ENCODE peak calls at places on chromosomes 16 and 17, in six cellular contexts. R is ovary; X is type B pancreatic cell; M is brain microvascular endothelial cell; F is stimulated activated naive CD4-positive, alpha-beta T cell; P is bronchial epithelial cell. L is an unnamed sample.
A peak's percentile ranks its signal among the peaks of the same experiment; 100 is the strongest.

GRCh38 chr17:76082326-76083251 is 3.6 kb downstream of the ZACN start:
- DNase-seq in F (no peak), M (no peak), R (no peak), P (no peak), X (no peak), L (peak; percentile 45)

GRCh38 chr17:8125947-8126305 is 2.0 kb upstream of the HES7 start:
- DNase-seq in R (no peak), M (no peak), X (no peak), F (no peak), P (no peak), L (peak; percentile 70)

GRCh38 chr17:1736348-1737281 is 6.1 kb upstream of the SERPINF2 start:
- DNase-seq in F (no peak), M (peak; percentile 77), P (peak; percentile 64), R (peak; percentile 80), X (no peak), L (peak; percentile 85)

GRCh38 chr17:56939869-56940484 is 20.9 kb downstream of the COIL start:
- DNase-seq in P (peak; percentile 45), M (no peak), X (no peak), R (no peak), F (peak; percentile 14), L (no peak)

GRCh38 chr16:85652431-85653221 is 36.1 kb downstream of the GINS2 start:
- DNase-seq in F (no peak), P (peak; percentile 7), R (peak; percentile 80), X (no peak), M (peak; percentile 34), L (peak; percentile 84)

GRCh38 chr16:56789360-56789759 is 59.4 kb downstream of the NUP93 start:
- DNase-seq in F (no peak), R (peak; percentile 45), M (peak; percentile 35), P (peak; percentile 60), X (no peak), L (no peak)

GRCh38 chr16:57941016-57941656 is 29.8 kb downstream of the CNGB1 start:
- DNase-seq in X (no peak), M (no peak), R (no peak), P (peak; percentile 32), F (no peak), L (no peak)

GRCh38 chr17:47180337-47180736 is 8.8 kb downstream of the CDC27 start:
- DNase-seq in F (no peak), X (no peak), R (no peak), M (no peak), P (no peak), L (no peak)

GRCh38 chr17:15468142-15468541 is 721 bp upstream of the CDRT4 start:
- DNase-seq in F (no peak), R (no peak), M (no peak), X (no peak), P (no peak), L (no peak)

GRCh38 chr16:49484454-49484853 is 110.8 kb downstream of the C16orf78 start:
- DNase-seq in X (no peak), F (no peak), M (no peak), P (no peak), R (peak; percentile 88), L (peak; percentile 83)

GRCh38 chr17:80832266-80832676 is 159.4 kb upstream of the CHMP6 start:
- DNase-seq in P (peak; percentile 46), X (no peak), R (peak; percentile 60), M (peak; percentile 57), F (no peak), L (no peak)

GRCh38 chr17:17469996-17470395 is 6.8 kb upstream of the MED9 start:
- DNase-seq in F (no peak), P (no peak), X (no peak), M (no peak), R (no peak), L (no peak)

GRCh38 chr17:36085710-36086268 is 4.2 kb downstream of the CCL3 start:
- DNase-seq in X (no peak), F (no peak), R (no peak), P (peak; percentile 28), M (no peak), L (no peak)

GRCh38 chr16:83742076-83742475 is 65.7 kb upstream of the HSBP1 start:
- DNase-seq in F (no peak), P (no peak), M (no peak), X (no peak), R (no peak), L (no peak)

GRCh38 chr16:28181557-28181914 is 30.2 kb downstream of the XPO6 start:
- DNase-seq in P (peak; percentile 81), R (peak; percentile 21), X (no peak), M (peak; percentile 93), F (no peak), L (no peak)

GRCh38 chr17:58344047-58344790 is 7.8 kb downstream of the SUPT4H1 start:
- DNase-seq in M (no peak), R (no peak), P (no peak), X (no peak), F (peak; percentile 78), L (no peak)

GRCh38 chr17:65099941-65100315 is 37.2 kb upstream of the RGS9 start:
- DNase-seq in R (no peak), M (peak; percentile 99), F (peak; percentile 45), X (no peak), P (peak; percentile 64), L (peak; percentile 74)

GRCh38 chr17:39573447-39574298 is 34.0 kb downstream of the NEUROD2 start:
- DNase-seq in R (peak; percentile 53), M (peak; percentile 38), F (no peak), P (peak; percentile 45), X (no peak), L (peak; percentile 72)

GRCh38 chr16:874366-875181 is 74.0 kb upstream of the GNG13 start:
- DNase-seq in P (no peak), F (no peak), X (no peak), M (no peak), R (no peak), L (no peak)

GRCh38 chr17:8062807-8063483 is 24.1 kb downstream of the ALOX15B start:
- DNase-seq in P (no peak), R (no peak), F (no peak), M (no peak), X (no peak), L (no peak)

GRCh38 chr17:67223924-67224323 is 21.1 kb downstream of the HELZ start:
- DNase-seq in R (no peak), X (no peak), F (no peak), M (no peak), P (no peak), L (no peak)

GRCh38 chr16:81636298-81636960 is 142.7 kb upstream of the PLCG2 start:
- DNase-seq in R (no peak), P (no peak), M (no peak), X (no peak), F (no peak), L (no peak)

GRCh38 chr17:60327870-60328362 is 64.0 kb downstream of the USP32 start:
- DNase-seq in P (no peak), R (no peak), F (no peak), X (no peak), M (no peak), L (no peak)

GRCh38 chr17:6713130-6713917 is at the start of gene SLC13A5:
- DNase-seq in X (no peak), P (peak; percentile 4), R (peak; percentile 67), F (no peak), M (no peak), L (no peak)

GRCh38 chr17:2299756-2300155 is 3.8 kb downstream of the SMG6 start:
- DNase-seq in R (no peak), M (no peak), P (no peak), F (no peak), X (no peak), L (no peak)

GRCh38 chr16:5428932-5429331 is 331.3 kb upstream of the EEF2KMT start:
- DNase-seq in X (no peak), P (no peak), M (no peak), F (no peak), R (no peak), L (no peak)

GRCh38 chr16:84065536-84066132 is 23.0 kb upstream of the SLC38A8 start:
- DNase-seq in M (peak; percentile 61), P (peak; percentile 61), R (peak; percentile 46), F (no peak), X (no peak), L (no peak)

GRCh38 chr17:68382582-68383085 is 74.7 kb downstream of the WIPI1 start:
- DNase-seq in R (no peak), X (no peak), P (no peak), M (no peak), F (no peak), L (no peak)

GRCh38 chr16:49120631-49121030 is 161.0 kb downstream of the CBLN1 start:
- DNase-seq in P (peak; percentile 22), X (no peak), F (no peak), M (no peak), R (no peak), L (no peak)

GRCh38 chr16:48862087-48862532 is 252.1 kb upstream of the N4BP1 start:
- DNase-seq in R (no peak), F (no peak), X (no peak), M (no peak), P (peak; percentile 22), L (no peak)

GRCh38 chr16:85579199-85579598 is 33.9 kb upstream of the GSE1 start:
- DNase-seq in F (no peak), M (no peak), R (no peak), X (no peak), P (no peak), L (no peak)

GRCh38 chr16:75323198-75323597 is 71.8 kb upstream of the BCAR1 start:
- DNase-seq in R (no peak), F (no peak), X (no peak), P (peak; percentile 83), M (no peak), L (no peak)

GRCh38 chr16:35750701-35751104 is 2291.3 kb downstream of the TP53TG3F start:
- DNase-seq in M (no peak), F (no peak), X (no peak), P (no peak), R (no peak), L (no peak)

GRCh38 chr17:75001915-75002843 is 10.3 kb upstream of the MRPL58 start:
- DNase-seq in R (no peak), P (no peak), M (no peak), X (no peak), F (no peak), L (no peak)

GRCh38 chr17:47649972-47650524 is 329 bp downstream of the KPNB1 start:
- DNase-seq in F (peak; percentile 64), X (no peak), R (no peak), P (peak; percentile 12), M (no peak), L (no peak)